ENCODE peak calls at places on chromosomes 13 and 19, in seven cellular contexts. One of them, this sample, is unnamed.
A peak's percentile ranks its signal among the peaks of the same experiment; 100 is the strongest.

GRCh38 chr13:24516919-24517318 is 4.3 kb upstream of the PARP4 start:
- DNase-seq in thoracic aorta: no peak
- DNase-seq in tibial artery: no peak
- DNase-seq in CD8-positive, alpha-beta T cell: no peak
- DNase-seq in testis: no peak
- DNase-seq in H9: no peak
- DNase-seq in GM12878: no peak
- DNase-seq in this sample: no peak

GRCh38 chr13:28558126-28558525 is 63.2 kb upstream of the FLT1 start:
- DNase-seq in thoracic aorta: no peak
- DNase-seq in tibial artery: no peak
- DNase-seq in CD8-positive, alpha-beta T cell: no peak
- DNase-seq in testis: no peak
- DNase-seq in H9: no peak
- DNase-seq in GM12878: no peak
- DNase-seq in this sample: no peak

GRCh38 chr13:33080962-33081655 is 64.9 kb downstream of the KL start:
- DNase-seq in thoracic aorta: no peak
- DNase-seq in tibial artery: no peak
- DNase-seq in CD8-positive, alpha-beta T cell: no peak
- DNase-seq in testis: no peak
- DNase-seq in H9: no peak
- DNase-seq in GM12878: no peak
- DNase-seq in this sample: no peak

GRCh38 chr19:4246767-4247593 is at the start of gene YJU2:
- DNase-seq in thoracic aorta: peak; percentile 99
- DNase-seq in tibial artery: peak; percentile 100
- DNase-seq in CD8-positive, alpha-beta T cell: peak; percentile 96
- DNase-seq in testis: peak; percentile 99
- DNase-seq in H9: peak; percentile 99
- DNase-seq in GM12878: peak; percentile 94
- DNase-seq in this sample: peak; percentile 100

GRCh38 chr13:41825691-41826090 is 135.2 kb downstream of the VWA8 start:
- DNase-seq in thoracic aorta: no peak
- DNase-seq in tibial artery: no peak
- DNase-seq in CD8-positive, alpha-beta T cell: no peak
- DNase-seq in testis: no peak
- DNase-seq in H9: no peak
- DNase-seq in GM12878: no peak
- DNase-seq in this sample: no peak

GRCh38 chr13:68540244-68540643 is 1310.1 kb upstream of the PCDH9 start:
- DNase-seq in thoracic aorta: no peak
- DNase-seq in tibial artery: no peak
- DNase-seq in CD8-positive, alpha-beta T cell: no peak
- DNase-seq in testis: no peak
- DNase-seq in H9: no peak
- DNase-seq in GM12878: no peak
- DNase-seq in this sample: no peak

GRCh38 chr13:105984236-105984635 is 551.2 kb downstream of the EFNB2 start:
- DNase-seq in thoracic aorta: no peak
- DNase-seq in tibial artery: no peak
- DNase-seq in CD8-positive, alpha-beta T cell: no peak
- DNase-seq in testis: no peak
- DNase-seq in H9: no peak
- DNase-seq in GM12878: no peak
- DNase-seq in this sample: no peak

GRCh38 chr13:106533101-106533939 is 2.1 kb downstream of the EFNB2 start:
- DNase-seq in thoracic aorta: no peak
- DNase-seq in tibial artery: peak; percentile 77
- DNase-seq in CD8-positive, alpha-beta T cell: no peak
- DNase-seq in testis: peak; percentile 87
- DNase-seq in H9: peak; percentile 79
- DNase-seq in GM12878: no peak
- DNase-seq in this sample: peak; percentile 50

GRCh38 chr13:75395056-75395455 is 86.9 kb downstream of the TBC1D4 start:
- DNase-seq in thoracic aorta: no peak
- DNase-seq in tibial artery: peak; percentile 35
- DNase-seq in CD8-positive, alpha-beta T cell: no peak
- DNase-seq in testis: no peak
- DNase-seq in H9: no peak
- DNase-seq in GM12878: no peak
- DNase-seq in this sample: no peak

GRCh38 chr13:46600943-46601311 is 48.0 kb downstream of the LRCH1 start:
- DNase-seq in thoracic aorta: no peak
- DNase-seq in tibial artery: no peak
- DNase-seq in CD8-positive, alpha-beta T cell: no peak
- DNase-seq in testis: no peak
- DNase-seq in H9: no peak
- DNase-seq in GM12878: no peak
- DNase-seq in this sample: no peak

GRCh38 chr13:46604226-46604968 is 51.4 kb downstream of the LRCH1 start:
- DNase-seq in thoracic aorta: no peak
- DNase-seq in tibial artery: no peak
- DNase-seq in CD8-positive, alpha-beta T cell: no peak
- DNase-seq in testis: no peak
- DNase-seq in H9: no peak
- DNase-seq in GM12878: no peak
- DNase-seq in this sample: no peak

GRCh38 chr13:46605089-46605488 is 52.1 kb downstream of the LRCH1 start:
- DNase-seq in thoracic aorta: no peak
- DNase-seq in tibial artery: no peak
- DNase-seq in CD8-positive, alpha-beta T cell: no peak
- DNase-seq in testis: no peak
- DNase-seq in H9: no peak
- DNase-seq in GM12878: no peak
- DNase-seq in this sample: no peak

GRCh38 chr13:46602531-46602930 is 49.6 kb downstream of the LRCH1 start:
- DNase-seq in thoracic aorta: no peak
- DNase-seq in tibial artery: no peak
- DNase-seq in CD8-positive, alpha-beta T cell: no peak
- DNase-seq in testis: no peak
- DNase-seq in H9: no peak
- DNase-seq in GM12878: no peak
- DNase-seq in this sample: no peak

DNA sequence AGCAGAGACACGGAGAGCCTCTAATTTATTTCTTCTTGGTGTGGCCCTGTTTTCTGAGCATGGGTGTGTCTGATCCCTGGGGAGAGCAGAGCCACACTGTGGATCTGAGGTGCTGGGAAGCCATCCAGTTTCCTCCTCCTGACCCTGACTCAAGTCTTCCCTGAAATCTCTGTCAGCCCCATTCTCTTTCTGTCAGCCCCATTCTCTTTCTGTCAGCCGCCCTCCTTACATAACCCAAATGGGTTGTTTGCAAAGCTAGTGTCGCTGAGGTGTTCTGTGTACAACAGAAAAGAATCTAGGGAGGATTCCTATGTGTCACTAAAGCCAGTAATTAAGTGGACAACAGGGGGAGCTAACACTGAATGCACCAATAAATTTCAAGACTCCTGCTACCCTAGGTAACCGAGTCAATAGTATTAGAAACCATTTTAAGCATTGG is 50.2 kb downstream of the LRCH1 start:
- DNase-seq in thoracic aorta: no peak
- DNase-seq in tibial artery: no peak
- DNase-seq in CD8-positive, alpha-beta T cell: no peak
- DNase-seq in testis: no peak
- DNase-seq in H9: no peak
- DNase-seq in GM12878: no peak
- DNase-seq in this sample: no peak
- TF ChIP-seq CTCF in thoracic aorta: no peak
- TF ChIP-seq CTCF in tibial artery: no peak
- TF ChIP-seq CTCF in CD8-positive, alpha-beta T cell: no peak
- TF ChIP-seq CTCF in testis: no peak
- TF ChIP-seq CTCF in H9: peak; percentile 62
- TF ChIP-seq CTCF in GM12878: peak; percentile 28
- TF ChIP-seq CTCF in this sample: peak; percentile 29

DNA sequence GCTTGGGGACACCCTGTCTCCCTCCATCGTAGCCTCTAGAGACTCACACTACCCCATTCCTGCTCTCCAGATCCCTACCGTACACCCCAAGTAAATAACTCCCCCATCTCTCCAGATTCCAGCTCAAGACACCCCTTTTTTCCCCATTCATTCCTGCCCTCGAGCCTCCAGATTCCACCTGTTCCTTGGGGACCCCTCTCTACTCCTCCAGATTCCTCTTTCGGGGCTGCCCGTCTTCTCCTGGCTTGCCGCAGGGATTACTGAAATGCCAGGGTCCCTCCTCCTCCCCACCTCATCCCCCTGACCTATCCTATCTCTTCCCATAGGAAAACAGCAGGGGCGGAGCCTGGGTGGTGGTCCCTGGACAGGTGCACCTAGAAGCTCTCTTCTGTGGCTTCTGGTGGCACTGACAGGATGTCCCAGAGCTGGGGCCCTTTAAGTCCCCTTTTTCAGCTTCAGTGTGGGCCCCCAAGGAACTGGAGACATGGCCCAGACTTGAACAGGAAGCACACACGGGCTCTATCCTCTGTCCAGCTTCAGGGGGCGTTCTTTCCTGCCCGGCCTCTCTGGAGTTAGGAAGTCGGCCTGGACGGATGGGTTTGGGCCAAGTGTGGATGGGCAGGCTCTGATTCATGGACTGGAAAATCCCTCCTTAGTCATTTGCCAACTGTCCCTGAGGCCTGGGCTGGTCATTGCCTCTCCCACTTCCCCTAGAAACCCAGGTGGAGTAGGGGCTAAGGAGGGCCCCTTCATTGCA is 1.2 kb downstream of the ZSWIM4 start:
- DNase-seq in thoracic aorta: peak; percentile 77
- DNase-seq in tibial artery: peak; percentile 87
- DNase-seq in CD8-positive, alpha-beta T cell: no peak
- DNase-seq in testis: peak; percentile 56
- DNase-seq in H9: peak; percentile 74
- DNase-seq in GM12878: no peak
- DNase-seq in this sample: peak; percentile 68
- TF ChIP-seq CTCF in thoracic aorta: no peak
- TF ChIP-seq CTCF in tibial artery: no peak
- TF ChIP-seq CTCF in CD8-positive, alpha-beta T cell: no peak
- TF ChIP-seq CTCF in testis: no peak
- TF ChIP-seq CTCF in H9: no peak
- TF ChIP-seq CTCF in GM12878: peak; percentile 8
- TF ChIP-seq CTCF in this sample: no peak

GRCh38 chr13:45796421-45796960 is 55.1 kb downstream of the SIAH3 start:
- DNase-seq in thoracic aorta: no peak
- DNase-seq in tibial artery: no peak
- DNase-seq in CD8-positive, alpha-beta T cell: no peak
- DNase-seq in testis: no peak
- DNase-seq in H9: no peak
- DNase-seq in GM12878: no peak
- DNase-seq in this sample: no peak

GRCh38 chr13:45799451-45799850 is 52.1 kb downstream of the SIAH3 start:
- DNase-seq in thoracic aorta: no peak
- DNase-seq in tibial artery: no peak
- DNase-seq in CD8-positive, alpha-beta T cell: no peak
- DNase-seq in testis: no peak
- DNase-seq in H9: no peak
- DNase-seq in GM12878: no peak
- DNase-seq in this sample: no peak

GRCh38 chr13:45792827-45793303 is 58.7 kb downstream of the SIAH3 start:
- DNase-seq in thoracic aorta: no peak
- DNase-seq in tibial artery: no peak
- DNase-seq in CD8-positive, alpha-beta T cell: no peak
- DNase-seq in testis: no peak
- DNase-seq in H9: no peak
- DNase-seq in GM12878: peak; percentile 54
- DNase-seq in this sample: no peak

DNA sequence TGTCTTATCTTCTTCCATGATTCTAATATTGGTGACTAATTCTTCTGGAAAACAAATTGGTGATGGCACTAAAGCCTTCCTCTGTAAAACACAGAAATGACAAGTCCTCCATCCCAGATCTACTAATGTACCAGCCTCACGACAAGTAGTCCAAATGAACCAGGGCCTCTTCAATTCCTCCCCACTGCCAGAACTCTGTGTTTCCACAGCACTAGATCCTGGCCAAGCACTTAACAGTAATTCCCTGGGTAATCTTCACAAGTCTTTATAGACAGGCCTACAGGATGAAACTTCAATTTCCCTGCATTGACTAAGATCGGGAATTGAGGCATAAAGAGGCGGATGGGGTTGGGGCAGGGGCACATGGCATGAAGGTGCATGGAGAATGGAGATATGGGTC is 52.7 kb downstream of the SIAH3 start:
- DNase-seq in thoracic aorta: no peak
- DNase-seq in tibial artery: no peak
- DNase-seq in CD8-positive, alpha-beta T cell: no peak
- DNase-seq in testis: no peak
- DNase-seq in H9: no peak
- DNase-seq in GM12878: no peak
- DNase-seq in this sample: no peak
- TF ChIP-seq CTCF in thoracic aorta: no peak
- TF ChIP-seq CTCF in tibial artery: no peak
- TF ChIP-seq CTCF in CD8-positive, alpha-beta T cell: no peak
- TF ChIP-seq CTCF in testis: no peak
- TF ChIP-seq CTCF in H9: no peak
- TF ChIP-seq CTCF in GM12878: no peak
- TF ChIP-seq CTCF in this sample: no peak

GRCh38 chr19:17418710-17419109 is 1.1 kb upstream of the MVB12A start:
- DNase-seq in thoracic aorta: no peak
- DNase-seq in tibial artery: no peak
- DNase-seq in CD8-positive, alpha-beta T cell: no peak
- DNase-seq in testis: no peak
- DNase-seq in H9: no peak
- DNase-seq in GM12878: no peak
- DNase-seq in this sample: no peak

GRCh38 chr19:17421942-17422341 is 2.1 kb downstream of the MVB12A start:
- DNase-seq in thoracic aorta: no peak
- DNase-seq in tibial artery: no peak
- DNase-seq in CD8-positive, alpha-beta T cell: no peak
- DNase-seq in testis: no peak
- DNase-seq in H9: no peak
- DNase-seq in GM12878: no peak
- DNase-seq in this sample: no peak

GRCh38 chr19:17419491-17420266 is at the start of gene MVB12A:
- DNase-seq in thoracic aorta: peak; percentile 85
- DNase-seq in tibial artery: peak; percentile 96
- DNase-seq in CD8-positive, alpha-beta T cell: peak; percentile 90
- DNase-seq in testis: peak; percentile 98
- DNase-seq in H9: peak; percentile 99
- DNase-seq in GM12878: peak; percentile 97
- DNase-seq in this sample: peak; percentile 99

GRCh38 chr19:17419154-17419490 is 725 bp upstream of the MVB12A start:
- DNase-seq in thoracic aorta: no peak
- DNase-seq in tibial artery: no peak
- DNase-seq in CD8-positive, alpha-beta T cell: no peak
- DNase-seq in testis: no peak
- DNase-seq in H9: no peak
- DNase-seq in GM12878: no peak
- DNase-seq in this sample: no peak

DNA sequence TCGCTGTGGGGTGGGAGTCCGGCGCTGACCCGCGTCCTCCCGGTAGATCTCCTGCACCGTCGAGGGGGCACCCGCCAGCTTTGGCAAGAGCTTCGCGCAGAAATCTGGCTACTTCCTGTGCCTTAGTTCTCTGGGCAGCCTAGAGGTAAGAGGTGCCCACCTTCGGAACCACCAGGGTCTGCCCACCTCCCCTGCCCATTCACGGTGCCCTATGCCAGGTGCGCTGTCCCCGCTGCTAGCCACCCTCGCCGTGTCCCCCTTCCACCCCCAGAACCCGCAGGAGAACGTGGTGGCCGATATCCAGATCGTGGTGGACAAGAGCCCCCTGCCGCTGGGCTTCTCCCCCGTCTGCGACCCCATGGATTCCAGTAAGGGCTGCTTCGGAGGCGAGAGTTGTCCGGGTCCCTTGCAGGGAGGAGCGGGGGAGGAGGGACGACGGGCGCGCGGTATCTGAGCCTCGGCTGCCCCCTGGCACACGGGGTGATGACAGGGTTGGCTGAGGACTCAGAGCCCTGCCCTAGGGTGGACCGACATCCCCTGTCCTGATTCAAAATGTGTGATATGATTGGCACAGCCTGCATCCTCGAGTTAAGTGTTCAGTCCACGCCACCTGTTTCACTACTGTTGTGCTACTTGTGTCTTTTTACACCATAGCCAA is 549 bp downstream of the MVB12A start:
- DNase-seq in thoracic aorta: no peak
- DNase-seq in tibial artery: peak; percentile 30
- DNase-seq in CD8-positive, alpha-beta T cell: no peak
- DNase-seq in testis: peak; percentile 55
- DNase-seq in H9: peak; percentile 59
- DNase-seq in GM12878: no peak
- DNase-seq in this sample: peak; percentile 57
- TF ChIP-seq CTCF in thoracic aorta: no peak
- TF ChIP-seq CTCF in tibial artery: no peak
- TF ChIP-seq CTCF in CD8-positive, alpha-beta T cell: no peak
- TF ChIP-seq CTCF in testis: no peak
- TF ChIP-seq CTCF in H9: peak; percentile 37
- TF ChIP-seq CTCF in GM12878: peak; percentile 45
- TF ChIP-seq CTCF in this sample: no peak

This sample was measured in GM13976.